ENCODE peak calls at places on chromosome 21, in four cellular contexts. X is GM04503; A is stimulated activated CD4-positive, alpha-beta T cell treated with anti-CD3 and anti-CD28 coated beads, TNF-alpha, amount 100 ng/mL, for 24 hours; T is ELR. U is an unnamed sample.
A peak's percentile ranks its signal among the peaks of the same experiment; 100 is the strongest.

GRCh38 chr21:39377444-39378050 is 28.7 kb upstream of the HMGN1 start:
- DNase-seq in X (no peak), T (peak; percentile 35), A (no peak), U (peak; percentile 43)

GRCh38 chr21:44969965-44970755 is 30.3 kb downstream of the SLX9 start:
- DNase-seq in X (no peak), A (no peak), T (peak; percentile 77), U (no peak)

GRCh38 chr21:45467221-45467779 is 62.3 kb downstream of the COL18A1 start:
- DNase-seq in X (no peak), T (peak; percentile 75), A (no peak), U (no peak)

GRCh38 chr21:42093991-42094417 is 22.9 kb downstream of the UMODL1 start:
- DNase-seq in T (peak; percentile 95), A (no peak), X (peak; percentile 49), U (no peak)

GRCh38 chr21:44534688-44535087 is 5.3 kb downstream of the KRTAP10-1 start:
- DNase-seq in T (no peak), A (no peak), X (no peak), U (no peak)

GRCh38 chr21:22062472-22063139 is 1064.4 kb downstream of the NCAM2 start:
- DNase-seq in T (no peak), A (no peak), X (no peak), U (no peak)

GRCh38 chr21:17352937-17353655 is 159.7 kb upstream of the CXADR start:
- DNase-seq in T (no peak), A (no peak), X (no peak), U (peak; percentile 99)

GRCh38 chr21:29248124-29248523 is 50.6 kb upstream of the BACH1 start:
- DNase-seq in T (no peak), X (no peak), A (no peak), U (no peak)

GRCh38 chr21:37871121-37871862 is 45.0 kb downstream of the KCNJ6 start:
- DNase-seq in X (peak; percentile 47), A (no peak), T (peak; percentile 87), U (no peak)

GRCh38 chr21:37564924-37565529 is 198.5 kb downstream of the DYRK1A start:
- DNase-seq in X (no peak), A (no peak), T (peak; percentile 42), U (peak; percentile 77)

GRCh38 chr21:35048706-35049617 is at the start of gene RUNX1:
- DNase-seq in X (peak; percentile 51), T (peak; percentile 90), A (no peak), U (no peak)

GRCh38 chr21:25903599-25903998 is 168.8 kb downstream of the GABPA start:
- DNase-seq in T (no peak), A (no peak), X (no peak), U (no peak)

GRCh38 chr21:37032877-37033471 is 26.5 kb downstream of the RIPPLY3 start:
- DNase-seq in X (peak; percentile 25), T (peak; percentile 79), A (no peak), U (no peak)

GRCh38 chr21:43727571-43728466 is 8.9 kb downstream of the PDXK start:
- DNase-seq in T (no peak), A (no peak), X (no peak), U (no peak)

GRCh38 chr21:41726970-41727783 is 39.7 kb downstream of the RIPK4 start:
- DNase-seq in A (no peak), T (peak; percentile 80), X (peak; percentile 47), U (no peak)

GRCh38 chr21:33843216-33843615 is 72.4 kb downstream of the ATP5PO start:
- DNase-seq in A (no peak), X (no peak), T (no peak), U (no peak)

GRCh38 chr21:34511787-34512451 is at the start of gene KCNE1:
- DNase-seq in A (no peak), X (no peak), T (no peak), U (no peak)

GRCh38 chr21:35686156-35686555 is 374.2 kb downstream of the SETD4 start:
- DNase-seq in A (no peak), T (no peak), X (no peak), U (no peak)

GRCh38 chr21:41961282-41961701 is 7.5 kb upstream of the C2CD2 start:
- DNase-seq in X (no peak), T (peak; percentile 97), A (no peak), U (no peak)

GRCh38 chr21:31337991-31338891 is 5.8 kb downstream of the TIAM1 start:
- DNase-seq in X (no peak), T (no peak), A (no peak), U (no peak)

GRCh38 chr21:15823486-15824150 is 93.8 kb downstream of the USP25 start:
- DNase-seq in A (no peak), X (no peak), T (no peak), U (no peak)

GRCh38 chr21:15210235-15210678 is 145.5 kb upstream of the NRIP1 start:
- DNase-seq in A (no peak), T (peak; percentile 88), X (no peak), U (no peak)

GRCh38 chr21:17802568-17802967 is 16.6 kb downstream of the C21orf91 start:
- DNase-seq in T (peak; percentile 40), X (peak; percentile 40), A (no peak), U (no peak)

GRCh38 chr21:31351438-31351837 is 7.4 kb upstream of the TIAM1 start:
- DNase-seq in T (peak; percentile 77), A (no peak), X (no peak), U (no peak)

GRCh38 chr21:38297871-38298270 is 41.1 kb downstream of the KCNJ15 start:
- DNase-seq in X (no peak), A (no peak), T (no peak), U (no peak)

GRCh38 chr21:35178812-35179211 is 129.7 kb upstream of the RUNX1 start:
- DNase-seq in X (no peak), A (no peak), T (peak; percentile 89), U (no peak)

GRCh38 chr21:17492415-17493168 is 20.3 kb upstream of the CXADR start:
- DNase-seq in X (no peak), T (no peak), A (no peak), U (no peak)

GRCh38 chr21:36792505-36792967 is 93.6 kb downstream of the SIM2 start:
- DNase-seq in X (no peak), T (peak; percentile 66), A (no peak), U (no peak)

GRCh38 chr21:32519945-32520884 is 65.1 kb downstream of the TCP10L start:
- DNase-seq in T (no peak), X (no peak), A (no peak), U (no peak)

GRCh38 chr21:45019887-45020537 is 54.4 kb upstream of the ADARB1 start:
- DNase-seq in T (no peak), X (no peak), A (no peak), U (no peak)

GRCh38 chr21:28781602-28782274 is 210.9 kb downstream of the LTN1 start:
- DNase-seq in T (peak; percentile 51), X (no peak), A (no peak), U (no peak)

GRCh38 chr21:37986000-37986399 is 69.7 kb upstream of the KCNJ6 start:
- DNase-seq in X (no peak), T (no peak), A (no peak), U (no peak)

GRCh38 chr21:14056771-14057191 is 154.0 kb downstream of the LIPI start:
- DNase-seq in A (no peak), X (no peak), T (no peak), U (no peak)

GRCh38 chr21:45418301-45419071 is 13.5 kb downstream of the COL18A1 start:
- DNase-seq in X (no peak), T (no peak), A (no peak), U (no peak)

GRCh38 chr21:44737706-44738354 is 26.5 kb upstream of the TSPEAR start:
- DNase-seq in T (peak; percentile 38), X (no peak), A (no peak), U (peak; percentile 27)

GRCh38 chr21:32994305-32994704 is 31.4 kb upstream of the OLIG2 start:
- DNase-seq in A (no peak), X (peak; percentile 0), T (peak; percentile 47), U (peak; percentile 4)

GRCh38 chr21:32562426-32562825 is 22.9 kb downstream of the TCP10L start:
- DNase-seq in A (no peak), X (peak; percentile 77), T (peak; percentile 79), U (no peak)

GRCh38 chr21:37368536-37369279 is 2.1 kb downstream of the DYRK1A start:
- DNase-seq in A (no peak), T (peak; percentile 84), X (no peak), U (no peak)